ENCODE peak calls at places on chromosome 11, in seven cellular contexts. D is A549, U is uterus, I is ovary, W is lower leg skin, J is heart left ventricle, F is esophagus squamous epithelium. Y is an unnamed sample.

GRCh38 chr11:34656062-34656720 is 35.3 kb downstream of the EHF start:
- DNase-seq in I (no peak), D (no peak), F (no peak), W (no peak), J (no peak), U (no peak), Y (no peak)

GRCh38 chr11:2652857-2653643 is 46.7 kb downstream of the KCNQ1OT1 start:
- DNase-seq in F (no peak), J (no peak), I (peak), W (peak), D (no peak), U (peak), Y (no peak)

GRCh38 chr11:110525883-110526282 is 96.1 kb downstream of the FDX1 start:
- DNase-seq in F (no peak), U (peak), I (no peak), D (no peak), W (no peak), J (no peak), Y (no peak)

GRCh38 chr11:21811572-21811971 is 381.3 kb upstream of the ANO5 start:
- DNase-seq in D (peak), W (no peak), U (no peak), J (no peak), I (no peak), F (no peak), Y (no peak)

GRCh38 chr11:7299393-7299792 is 47.7 kb downstream of the SYT9 start:
- DNase-seq in D (no peak), F (no peak), W (no peak), J (no peak), U (no peak), I (no peak), Y (no peak)

GRCh38 chr11:72760543-72761400 is 8.6 kb upstream of the ARAP1 start:
- DNase-seq in F (no peak), I (no peak), D (peak), U (no peak), W (no peak), J (no peak), Y (no peak)

GRCh38 chr11:122440783-122441701 is 214.5 kb upstream of the UBASH3B start:
- DNase-seq in U (peak), J (peak), I (peak), D (peak), W (peak), F (no peak), Y (peak)

GRCh38 chr11:131370090-131370751 is at the start of gene NTM:
- DNase-seq in J (no peak), F (no peak), I (no peak), U (no peak), D (no peak), W (peak), Y (no peak)

GRCh38 chr11:10407055-10407454 is 48.0 kb upstream of the AMPD3 start:
- DNase-seq in F (no peak), U (no peak), I (no peak), J (no peak), D (peak), W (no peak), Y (peak)

GRCh38 chr11:123477205-123477907 is 47.3 kb downstream of the GRAMD1B start:
- DNase-seq in W (no peak), D (no peak), U (no peak), I (no peak), F (no peak), J (no peak), Y (no peak)

GRCh38 chr11:128928400-128928799 is 14.3 kb downstream of the TP53AIP1 start:
- DNase-seq in F (no peak), D (no peak), W (no peak), I (no peak), J (no peak), U (no peak), Y (no peak)

GRCh38 chr11:106988151-106988806 is 30.0 kb downstream of the GUCY1A2 start:
- DNase-seq in F (no peak), W (no peak), J (no peak), U (peak), I (no peak), D (no peak), Y (peak)

GRCh38 chr11:123525072-123525471 is 95.0 kb downstream of the GRAMD1B start:
- DNase-seq in F (no peak), I (no peak), J (no peak), D (no peak), U (no peak), W (no peak), Y (no peak)

GRCh38 chr11:110431212-110432073 is 1.7 kb downstream of the FDX1 start:
- DNase-seq in U (no peak), I (no peak), F (no peak), D (no peak), W (no peak), J (no peak), Y (peak)

GRCh38 chr11:10941429-10941828 is 83.6 kb upstream of the ZBED5 start:
- DNase-seq in D (no peak), F (no peak), W (no peak), U (no peak), J (no peak), I (no peak), Y (no peak)

GRCh38 chr11:102955624-102956023 is at the start of gene MMP13:
- DNase-seq in W (no peak), J (no peak), U (no peak), I (no peak), F (no peak), D (no peak), Y (no peak)

GRCh38 chr11:62611705-62612365 is 740 bp downstream of the EML3 start:
- DNase-seq in I (peak), F (no peak), D (peak), W (peak), J (peak), U (peak), Y (peak)

GRCh38 chr11:107691003-107691402 is 20.9 kb downstream of the SLN start:
- DNase-seq in J (no peak), W (no peak), D (no peak), I (no peak), U (no peak), F (no peak), Y (no peak)

GRCh38 chr11:46385169-46386004 is 3.9 kb downstream of the MDK start:
- DNase-seq in J (no peak), F (no peak), D (no peak), I (no peak), W (no peak), U (no peak), Y (no peak)

GRCh38 chr11:77084581-77085191 is 17.9 kb downstream of the CAPN5 start:
- DNase-seq in U (peak), J (peak), F (no peak), D (no peak), I (peak), W (peak), Y (no peak)

GRCh38 chr11:26522912-26523610 is 49.0 kb downstream of the MUC15 start:
- DNase-seq in W (no peak), F (no peak), J (no peak), D (peak), I (no peak), U (no peak), Y (peak)

GRCh38 chr11:133238455-133238854 is 293.8 kb downstream of the OPCML start:
- DNase-seq in U (no peak), D (no peak), J (no peak), I (no peak), F (no peak), W (no peak), Y (no peak)

GRCh38 chr11:129637473-129637872 is 178.2 kb upstream of the TMEM45B start:
- DNase-seq in D (peak), F (no peak), U (no peak), J (no peak), I (no peak), W (no peak), Y (no peak)

GRCh38 chr11:3060436-3061025 is 3.3 kb upstream of the CARS1 start:
- DNase-seq in U (no peak), W (no peak), J (no peak), F (no peak), I (no peak), D (no peak), Y (no peak)

GRCh38 chr11:42049650-42050049 is 590.2 kb upstream of the LRRC4C start:
- DNase-seq in U (no peak), I (no peak), W (no peak), D (no peak), F (no peak), J (no peak), Y (no peak)

GRCh38 chr11:124751391-124751740 is 689 bp downstream of the VSIG2 start:
- DNase-seq in I (no peak), D (no peak), U (no peak), F (no peak), W (no peak), J (no peak), Y (no peak)

GRCh38 chr11:78869293-78869692 is 294.6 kb upstream of the NARS2 start:
- DNase-seq in J (no peak), F (no peak), U (no peak), W (no peak), D (no peak), I (no peak), Y (no peak)

GRCh38 chr11:107653077-107653476 is 58.8 kb downstream of the SLN start:
- DNase-seq in J (no peak), W (no peak), U (no peak), I (no peak), D (no peak), F (no peak), Y (no peak)

GRCh38 chr11:118200901-118201680 is 23.7 kb downstream of the JAML start:
- DNase-seq in F (no peak), D (no peak), I (no peak), W (no peak), U (no peak), J (no peak), Y (no peak)

GRCh38 chr11:105137286-105137685 is 2.3 kb downstream of the CARD18 start:
- DNase-seq in J (no peak), D (no peak), F (no peak), W (no peak), U (no peak), I (no peak), Y (no peak)

GRCh38 chr11:47886096-47886495 is 37.9 kb upstream of the NUP160 start:
- DNase-seq in J (no peak), F (no peak), W (peak), I (no peak), U (no peak), D (peak), Y (no peak)

GRCh38 chr11:117831661-117832415 is 7.3 kb upstream of the FXYD2 start:
- DNase-seq in I (no peak), J (no peak), U (peak), D (no peak), W (peak), F (no peak), Y (no peak)

GRCh38 chr11:4704790-4705334 is 278 bp downstream of the MMP26 start:
- DNase-seq in J (no peak), U (no peak), F (no peak), W (no peak), D (no peak), I (no peak), Y (peak)

GRCh38 chr11:119912214-119912613 is 183.2 kb upstream of the NECTIN1 start:
- DNase-seq in J (no peak), F (no peak), D (no peak), U (no peak), W (no peak), I (no peak), Y (no peak)

GRCh38 chr11:66727883-66728759 is 895 bp downstream of the SPTBN2 start:
- DNase-seq in F (no peak), W (peak), J (no peak), D (no peak), U (no peak), I (no peak), Y (no peak)

DNA sequence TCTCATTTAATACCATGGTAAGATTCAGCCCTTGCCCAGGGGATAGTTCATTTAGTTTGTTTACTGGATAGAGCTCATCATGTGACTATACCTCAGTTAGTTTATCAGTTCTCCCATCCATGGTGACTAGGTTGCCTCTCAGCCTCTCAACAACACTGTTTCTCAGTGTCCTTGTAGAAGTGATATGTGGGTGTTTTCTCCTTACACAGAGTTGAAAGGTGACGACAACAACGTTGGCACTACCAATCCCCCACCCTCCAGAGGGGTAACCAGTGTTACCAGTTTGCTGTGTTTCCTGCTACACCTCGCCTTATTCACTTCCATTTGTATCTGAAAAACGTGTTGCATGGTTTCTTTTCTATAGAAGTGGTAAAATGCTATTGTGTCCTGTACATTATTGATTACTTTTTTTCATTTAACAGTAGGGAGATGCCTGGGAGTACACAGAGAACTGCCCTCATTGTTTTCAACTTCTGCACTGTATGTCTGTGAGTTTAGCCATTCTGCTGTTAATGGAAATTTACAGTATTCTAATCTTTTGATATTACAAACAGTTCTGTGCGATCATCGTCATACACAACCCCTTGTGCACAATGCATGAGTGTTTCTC is 11.6 kb downstream of the NEAT1 start:
- DNase-seq in F (no peak), W (peak), I (no peak), J (no peak), U (no peak), D (peak), Y (no peak)
- TF ChIP-seq POLR2A in F (no peak), W (no peak), I (no peak), J (no peak), U (no peak), D (no peak), Y (no peak)

DNA sequence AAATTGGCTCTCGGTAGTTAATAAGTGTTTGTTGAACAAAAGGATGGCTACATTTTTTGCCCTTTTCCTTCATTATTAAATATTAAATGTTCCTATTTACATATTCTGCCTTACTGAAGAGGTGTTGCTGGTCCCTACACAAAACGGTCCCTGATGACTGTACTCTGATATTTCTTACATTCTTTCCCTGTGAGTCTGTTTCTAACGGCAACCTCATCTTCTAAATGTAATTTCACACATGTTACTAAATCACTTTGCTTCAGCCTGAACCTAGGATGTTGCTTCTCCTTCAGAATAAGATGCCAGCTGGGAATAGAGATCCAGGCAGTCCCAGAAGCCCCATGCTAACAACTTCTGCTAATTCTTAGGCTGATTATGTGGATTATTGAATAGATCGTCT is 50.3 kb downstream of the SPON1 start:
- DNase-seq in U (no peak), I (no peak), D (no peak), J (no peak), F (no peak), W (no peak), Y (no peak)
- TF ChIP-seq CTCF in U (no peak), I (no peak), D (no peak), J (no peak), F (no peak), W (no peak), Y (no peak)

DNA sequence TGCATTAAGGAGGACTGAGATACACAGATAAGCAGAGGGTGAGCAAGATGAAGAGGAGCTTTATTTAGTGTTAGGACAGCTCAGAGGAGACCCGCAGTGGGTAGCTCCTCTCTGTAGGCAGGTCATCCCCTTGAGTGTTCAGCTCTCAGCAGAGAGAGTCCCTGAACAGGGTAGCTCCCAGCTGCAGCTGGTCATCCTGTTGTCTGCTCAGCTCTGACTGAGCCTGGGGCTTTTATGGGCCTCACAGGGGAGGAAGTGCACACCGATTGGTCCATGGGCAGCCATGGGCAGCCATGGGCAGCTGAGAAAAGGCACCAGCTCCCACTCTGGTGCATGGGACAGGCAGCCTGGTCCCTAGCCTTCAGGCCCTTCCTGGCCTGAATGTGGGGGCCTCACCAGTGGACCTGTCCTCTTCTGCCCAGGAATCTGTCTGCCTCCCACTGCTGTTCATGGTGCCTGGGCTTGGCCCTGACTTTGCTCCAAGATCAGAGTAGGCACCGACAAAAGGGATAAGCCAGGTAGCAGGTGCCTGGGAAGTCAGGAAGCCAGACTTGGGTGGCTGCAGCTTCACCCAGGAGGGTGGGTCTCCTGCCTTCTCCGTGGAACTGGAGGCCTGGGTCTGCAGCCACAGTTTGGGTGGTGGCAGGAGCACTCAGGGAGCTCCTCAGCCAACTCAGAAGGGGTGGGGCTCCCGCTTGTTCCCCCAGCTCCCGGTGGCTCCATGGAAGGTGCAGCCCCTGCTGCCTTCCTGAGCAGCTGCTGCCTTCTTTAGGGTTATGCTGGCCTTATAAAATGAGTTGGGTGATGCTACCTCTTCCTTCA is 54.7 kb downstream of the MYEOV start:
- DNase-seq in D (no peak), F (no peak), U (no peak), W (peak), I (no peak), J (no peak), Y (no peak)
- TF ChIP-seq POLR2A in D (no peak), F (no peak), U (no peak), W (no peak), I (no peak), J (no peak), Y (no peak)

GRCh38 chr11:68932358-68932757 is 28.7 kb downstream of the IGHMBP2 start:
- DNase-seq in F (no peak), D (no peak), W (no peak), J (no peak), I (no peak), U (no peak), Y (no peak)
- TF ChIP-seq CTCF in F (no peak), D (no peak), W (no peak), J (no peak), I (no peak), U (no peak), Y (no peak)

GRCh38 chr11:36500315-36500721 is 9.8 kb downstream of the TRAF6 start:
- DNase-seq in J (no peak), U (no peak), D (peak), I (no peak), W (no peak), F (no peak), Y (peak)
- TF ChIP-seq POLR2A in J (no peak), U (no peak), D (no peak), I (no peak), W (no peak), F (no peak), Y (no peak)

DNA sequence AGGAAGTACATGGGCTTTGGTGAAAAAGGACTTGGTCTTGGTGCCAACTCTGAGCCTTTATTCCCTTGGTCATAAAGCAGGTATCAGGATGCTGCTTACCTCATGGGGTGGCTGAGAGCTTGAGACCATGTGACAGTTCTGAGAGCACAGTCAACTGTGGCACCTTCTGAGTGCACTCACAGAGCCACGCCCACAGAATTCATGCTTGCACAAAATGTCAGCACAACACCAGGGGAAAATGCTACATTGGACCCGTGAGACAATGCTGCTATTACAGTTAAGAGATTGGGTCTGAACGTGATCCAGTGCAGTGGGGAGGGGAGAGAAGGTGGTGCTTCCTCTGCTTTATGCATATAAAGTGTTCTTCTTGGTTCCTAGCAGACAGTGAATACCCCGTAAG is 79.5 kb upstream of the SPON1 start:
- DNase-seq in U (no peak), I (no peak), D (no peak), J (no peak), W (no peak), F (no peak), Y (no peak)
- TF ChIP-seq CTCF in U (no peak), I (no peak), D (no peak), J (no peak), W (no peak), F (no peak), Y (no peak)

GRCh38 chr11:59205664-59206063 is 7.1 kb downstream of the MPEG1 start:
- DNase-seq in J (no peak), U (no peak), D (no peak), I (no peak), W (no peak), F (no peak), Y (no peak)
- TF ChIP-seq POLR2A in J (no peak), U (no peak), D (no peak), I (no peak), W (no peak), F (no peak), Y (no peak)

Y was measured in NB4.